ENCODE peak calls at places on chromosomes 5 and 9, in six cellular contexts. L, J, V, E, N and F are unnamed samples. For H3K4me1, the result is how much of the 10 kb centered on the place peaks cover.

GRCh38 chr5:171149772-171150171 is 159.3 kb upstream of the TLX3 start:
- DNase-seq in L (no peak), J (no peak), V (no peak), E (no peak), N (no peak), F (no peak)

GRCh38 chr9:92289708-92290390 is 3.6 kb downstream of the IARS1 start:
- DNase-seq in L (no peak), J (no peak), V (peak), E (no peak), N (no peak), F (no peak)

GRCh38 chr5:139657363-139658321 is 9.5 kb downstream of the CXXC5 start:
- DNase-seq in L (no peak), J (no peak), V (peak), E (no peak), N (no peak), F (no peak)

GRCh38 chr9:124791106-124791505 is 14.2 kb downstream of the OLFML2A start:
- DNase-seq in L (no peak), J (no peak), V (no peak), E (no peak), N (no peak), F (no peak)

GRCh38 chr5:119257613-119258012 is 98.2 kb upstream of the TNFAIP8 start:
- DNase-seq in L (no peak), J (no peak), V (no peak), E (no peak), N (no peak), F (no peak)

GRCh38 chr9:119639287-119639955 is 270.2 kb upstream of the BRINP1 start:
- DNase-seq in L (peak), J (peak), V (peak), E (no peak), N (no peak), F (no peak)

GRCh38 chr5:6837519-6838110 is 124.4 kb downstream of the TENT4A start:
- DNase-seq in L (peak), J (peak), V (no peak), E (no peak), N (no peak), F (peak)

GRCh38 chr5:105924366-105924765 is 1746.4 kb downstream of the EFNA5 start:
- DNase-seq in L (no peak), J (no peak), V (peak), E (no peak), N (no peak), F (no peak)

GRCh38 chr9:89179920-89180667 is 1.5 kb upstream of the SHC3 start:
- DNase-seq in L (peak), J (peak), V (peak), E (peak), N (peak), F (peak)

GRCh38 chr5:65730910-65731309 is 8.9 kb downstream of the NLN start:
- DNase-seq in L (no peak), J (no peak), V (peak), E (no peak), N (no peak), F (no peak)

GRCh38 chr5:173045481-173045880 is 10.7 kb upstream of the CREBRF start:
- DNase-seq in L (peak), J (no peak), V (no peak), E (peak), N (no peak), F (no peak)

GRCh38 chr5:133474851-133475590 is 137.3 kb downstream of the FSTL4 start:
- DNase-seq in L (no peak), J (no peak), V (no peak), E (no peak), N (no peak), F (no peak)

GRCh38 chr9:92558612-92559374 is 23.0 kb upstream of the ECM2 start:
- DNase-seq in L (no peak), J (no peak), V (no peak), E (no peak), N (no peak), F (no peak)

GRCh38 chr5:123482258-123482657 is 29.7 kb upstream of the CSNK1G3 start:
- DNase-seq in L (no peak), J (no peak), V (peak), E (no peak), N (no peak), F (no peak)

GRCh38 chr9:115972802-115973201 is 180.8 kb upstream of the PAPPA start:
- DNase-seq in L (no peak), J (no peak), V (no peak), E (no peak), N (no peak), F (no peak)

GRCh38 chr5:83009408-83009807 is 67.8 kb downstream of the TMEM167A start:
- DNase-seq in L (no peak), J (peak), V (no peak), E (no peak), N (no peak), F (no peak)

GRCh38 chr5:138240690-138241385 is 27.7 kb upstream of the CDC23 start:
- DNase-seq in L (no peak), J (no peak), V (no peak), E (no peak), N (no peak), F (no peak)

GRCh38 chr9:126057461-126057860 is 269.2 kb upstream of the MVB12B start:
- DNase-seq in L (no peak), J (no peak), V (no peak), E (no peak), N (no peak), F (no peak)

GRCh38 chr9:93290495-93291434 is 106.8 kb downstream of the WNK2 start:
- DNase-seq in L (no peak), J (no peak), V (no peak), E (no peak), N (no peak), F (no peak)

GRCh38 chr5:40240111-40240510 is 439.6 kb upstream of the PTGER4 start:
- DNase-seq in L (no peak), J (no peak), V (peak), E (no peak), N (no peak), F (no peak)

GRCh38 chr9:5695860-5696259 is 67.0 kb downstream of the RIC1 start:
- DNase-seq in L (no peak), J (no peak), V (no peak), E (no peak), N (no peak), F (no peak)

GRCh38 chr5:142040285-142040684 is 27.5 kb upstream of the GNPDA1 start:
- DNase-seq in L (no peak), J (no peak), V (no peak), E (no peak), N (no peak), F (no peak)

GRCh38 chr5:37839441-37840035 is 303 bp downstream of the GDNF start:
- DNase-seq in L (peak), J (peak), V (peak), E (no peak), N (no peak), F (peak)

GRCh38 chr5:69257577-69257976 is 22.9 kb downstream of the CDK7 start:
- DNase-seq in L (no peak), J (no peak), V (no peak), E (no peak), N (no peak), F (no peak)

GRCh38 chr5:1017691-1018455 is 9.3 kb downstream of the NKD2 start:
- DNase-seq in L (no peak), J (no peak), V (no peak), E (no peak), N (no peak), F (no peak)

GRCh38 chr9:121896545-121896943 is 196.6 kb downstream of the TTLL11 start:
- DNase-seq in L (no peak), J (no peak), V (no peak), E (no peak), N (no peak), F (no peak)

GRCh38 chr9:109158656-109159055 is 8.4 kb downstream of the FRRS1L start:
- DNase-seq in L (no peak), J (no peak), V (peak), E (no peak), N (no peak), F (no peak)

GRCh38 chr9:111878946-111879345 is 17.7 kb upstream of the UGCG start:
- DNase-seq in L (no peak), J (no peak), V (no peak), E (no peak), N (no peak), F (no peak)

GRCh38 chr9:16794871-16795639 is 75.4 kb downstream of the BNC2 start:
- DNase-seq in L (no peak), J (no peak), V (peak), E (no peak), N (no peak), F (no peak)

GRCh38 chr5:133612021-133612860 is at the start of gene FSTL4:
- DNase-seq in L (peak), J (peak), V (no peak), E (peak), N (no peak), F (peak)

GRCh38 chr5:140295414-140295813 is 7.5 kb downstream of the PFDN1 start:
- DNase-seq in L (peak), J (no peak), V (peak), E (peak), N (peak), F (peak)

GRCh38 chr9:118577121-118577520 is 792.1 kb downstream of the BRINP1 start:
- DNase-seq in L (no peak), J (no peak), V (peak), E (no peak), N (no peak), F (no peak)

GRCh38 chr5:45454114-45454513 is 242.1 kb downstream of the HCN1 start:
- DNase-seq in L (peak), J (peak), V (peak), E (no peak), N (no peak), F (peak)

GRCh38 chr5:16880547-16880946 is 55.5 kb downstream of the MYO10 start:
- DNase-seq in L (no peak), J (no peak), V (no peak), E (no peak), N (no peak), F (no peak)

GRCh38 chr9:37999501-38000189 is 69.4 kb downstream of the SHB start:
- DNase-seq in L (no peak), J (no peak), V (peak), E (no peak), N (peak), F (no peak)

GRCh38 chr9:37947431-37947830 is 43.5 kb upstream of the SLC25A51 start:
- DNase-seq in L (peak), J (no peak), V (no peak), E (no peak), N (no peak), F (no peak)

DNA sequence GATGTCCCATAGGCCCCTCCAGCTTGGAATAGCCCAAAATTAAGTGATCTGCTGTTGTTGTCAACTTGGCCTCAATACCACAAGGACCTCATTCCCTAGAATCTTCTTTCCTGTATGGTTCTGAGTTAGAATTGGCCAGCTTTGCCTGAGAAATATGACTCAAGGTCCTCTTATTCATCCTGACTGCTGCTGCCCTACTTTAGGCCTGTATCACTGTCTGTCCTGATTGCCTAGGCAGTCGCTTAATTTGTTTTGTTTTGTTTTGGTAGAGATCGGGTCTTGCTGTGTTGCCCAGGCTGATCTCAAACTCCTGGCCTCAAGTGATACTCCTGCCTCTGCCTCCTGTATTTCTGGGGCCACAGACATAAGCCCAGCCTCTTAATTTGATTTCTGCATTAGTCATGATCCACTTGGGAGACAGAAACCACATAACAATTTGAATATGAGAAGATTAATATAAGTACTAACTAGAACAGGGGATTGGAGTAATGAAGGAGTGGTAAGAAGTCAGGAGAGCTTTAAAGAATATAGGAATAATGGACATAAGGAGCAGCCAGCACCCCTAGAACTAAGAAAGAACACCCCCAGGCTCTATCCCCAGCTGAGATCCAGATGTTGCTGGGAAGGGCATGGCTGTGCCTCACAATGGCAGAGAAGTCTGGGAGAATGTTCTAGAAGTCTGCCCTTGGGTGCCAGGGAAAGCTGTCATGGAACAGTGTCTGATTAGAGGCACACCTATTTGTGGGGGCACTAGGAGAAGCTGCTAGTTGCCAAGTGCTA is 4.6 kb downstream of the TEX53 start:
- DNase-seq in L (no peak), J (no peak), V (peak), E (no peak), N (no peak), F (no peak)
- H3K4me1 ChIP-seq in L (under half), J (under half), V (under half), E (under half), N (under half), F (under half)

GRCh38 chr5:135019314-135019713 is 14.7 kb downstream of the PITX1 start:
- DNase-seq in L (no peak), J (no peak), V (no peak), E (peak), N (no peak), F (no peak)
- TF ChIP-seq CTCF in L (no peak), J (no peak), V (no peak), E (no peak), N (no peak), F (no peak)

GRCh38 chr5:102764381-102765005 is 9.4 kb downstream of the PAM start:
- DNase-seq in L (no peak), J (no peak), V (no peak), E (no peak), N (no peak), F (no peak)

GRCh38 chr5:102762095-102762534 is 7.0 kb downstream of the PAM start:
- DNase-seq in L (no peak), J (no peak), V (peak), E (no peak), N (peak), F (no peak)

GRCh38 chr5:102763734-102764133 is 8.6 kb downstream of the PAM start:
- DNase-seq in L (no peak), J (no peak), V (no peak), E (no peak), N (no peak), F (no peak)

GRCh38 chr5:102760815-102761214 is 5.7 kb downstream of the PAM start:
- DNase-seq in L (no peak), J (peak), V (peak), E (no peak), N (no peak), F (peak)

DNA sequence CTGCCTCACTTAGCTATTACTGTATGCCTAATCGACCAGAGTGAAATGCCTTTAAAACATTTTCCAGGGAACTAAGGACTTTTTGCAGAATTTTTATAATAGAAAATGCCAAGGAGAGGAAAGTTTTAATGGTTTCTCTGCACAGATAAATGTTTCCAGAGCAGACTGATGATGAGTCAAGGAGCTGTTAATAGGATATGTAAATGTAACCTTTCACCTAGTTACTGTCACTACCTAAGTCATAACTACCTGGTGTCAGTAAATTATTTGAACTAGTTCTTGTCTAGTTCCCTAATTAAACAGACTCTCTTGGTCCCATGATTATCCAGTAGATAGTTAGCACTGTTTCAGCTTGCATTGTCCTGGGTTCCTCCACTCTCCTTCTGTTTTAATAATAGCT is 7.7 kb downstream of the PAM start:
- DNase-seq in L (no peak), J (no peak), V (peak), E (no peak), N (no peak), F (no peak)
- H3K4me3 ChIP-seq in L (no peak), J (no peak), V (no peak), E (no peak), N (no peak), F (no peak)

DNA sequence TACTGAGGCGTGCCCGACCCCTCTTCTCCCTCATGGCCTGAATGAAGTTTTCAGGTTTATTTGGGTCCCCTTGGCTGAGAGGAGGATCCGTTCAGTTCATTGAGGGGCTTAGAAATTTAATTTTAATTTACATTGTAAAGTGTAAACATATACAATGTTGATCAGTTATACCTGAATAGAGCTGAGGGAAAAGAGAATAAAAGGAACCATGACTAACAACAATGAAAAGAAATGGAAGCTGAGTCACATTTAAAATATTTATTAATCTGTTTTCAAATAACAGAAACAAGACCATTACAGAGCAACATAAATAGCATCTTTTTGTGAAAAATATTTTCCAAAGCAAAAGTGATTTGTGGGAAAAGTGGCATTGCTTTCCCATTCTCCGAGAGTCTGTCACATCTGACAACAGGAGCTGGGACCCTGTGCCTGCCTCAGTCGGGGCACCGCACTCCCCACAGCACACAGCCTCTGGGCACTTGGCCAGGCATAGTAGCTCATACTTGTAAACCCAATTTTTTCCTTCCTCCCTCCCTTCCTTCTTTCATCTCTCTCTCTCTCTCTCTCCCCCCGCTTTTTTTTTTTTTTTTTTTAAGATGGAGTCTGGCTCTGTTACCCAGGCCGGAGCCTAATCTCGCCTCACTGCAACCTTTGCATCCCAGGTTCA is 28.7 kb downstream of the PROP1 start:
- DNase-seq in L (no peak), J (no peak), V (peak), E (no peak), N (no peak), F (no peak)
- H3K4me1 ChIP-seq in L (under half), J (under half), V (under half), E (under half), N (under half), F (under half)

GRCh38 chr9:136928591-136928990 is 15.9 kb downstream of the FBXW5 start:
- DNase-seq in L (no peak), J (no peak), V (no peak), E (no peak), N (no peak), F (no peak)
- TF ChIP-seq CTCF in L (no peak), J (no peak), V (no peak), E (no peak), N (no peak), F (no peak)

GRCh38 chr9:20478780-20479179 is 143.5 kb downstream of the MLLT3 start:
- DNase-seq in L (peak), J (no peak), V (no peak), E (no peak), N (no peak), F (no peak)

GRCh38 chr9:20473566-20474116 is 148.7 kb downstream of the MLLT3 start:
- DNase-seq in L (no peak), J (no peak), V (no peak), E (no peak), N (no peak), F (no peak)

GRCh38 chr9:20479419-20480155 is 142.7 kb downstream of the MLLT3 start:
- DNase-seq in L (no peak), J (no peak), V (no peak), E (no peak), N (no peak), F (no peak)

GRCh38 chr9:20477940-20478620 is 144.2 kb downstream of the MLLT3 start:
- DNase-seq in L (no peak), J (no peak), V (peak), E (no peak), N (no peak), F (no peak)

DNA sequence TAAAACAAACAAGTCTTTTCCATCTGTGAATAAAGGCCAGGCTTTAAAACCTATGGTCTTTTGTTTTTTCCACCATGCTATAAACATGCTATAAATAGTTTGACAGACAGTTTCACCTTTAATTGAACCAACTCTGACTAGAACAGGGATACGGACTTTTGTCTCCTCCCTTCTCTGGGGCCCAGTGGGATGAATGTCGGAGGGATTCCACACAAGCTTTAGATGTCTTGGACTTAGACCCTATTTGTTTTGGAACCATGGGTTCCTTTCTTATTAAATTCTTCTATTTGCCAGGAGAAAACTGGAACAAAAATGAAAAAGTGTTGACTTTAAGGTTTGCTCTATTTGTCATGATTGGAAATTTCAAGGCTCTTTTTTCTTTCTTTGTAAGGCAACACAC is 145.4 kb downstream of the MLLT3 start:
- DNase-seq in L (peak), J (no peak), V (peak), E (no peak), N (no peak), F (no peak)
- H3K4me3 ChIP-seq in L (no peak), J (no peak), V (no peak), E (no peak), N (no peak), F (no peak)

GRCh38 chr9:20441166-20441565 is 181.1 kb downstream of the MLLT3 start:
- DNase-seq in L (no peak), J (no peak), V (no peak), E (no peak), N (no peak), F (no peak)
- H3K4me1 ChIP-seq in L (under half), J (under half), V (under half), E (under half), N (under half), F (under half)

DNA sequence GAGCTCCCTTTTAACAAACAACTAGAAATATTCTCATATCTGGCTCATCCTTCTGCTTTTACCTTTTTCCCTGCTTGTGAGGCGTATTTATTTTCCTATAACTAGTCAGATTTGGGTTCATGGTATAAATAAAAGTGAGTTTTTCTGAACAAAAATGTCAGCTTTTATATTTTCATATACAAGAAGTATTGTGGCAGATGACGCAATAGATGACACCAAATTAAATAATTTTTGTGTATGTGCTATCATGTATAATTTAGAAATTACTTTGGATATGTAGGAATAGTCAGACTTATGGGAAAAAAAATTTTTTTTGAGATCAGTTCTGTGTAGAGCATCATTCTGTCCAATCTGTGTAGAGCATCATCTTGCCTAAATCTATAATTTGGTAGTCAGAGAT is 45.7 kb upstream of the SLC27A6 start:
- DNase-seq in L (no peak), J (no peak), V (no peak), E (no peak), N (no peak), F (no peak)
- TF ChIP-seq CTCF in L (no peak), J (no peak), V (no peak), E (no peak), N (no peak), F (no peak)